ENCODE peak calls at places on chromosomes 16 and 17, in seven cellular contexts. C is GM12891, V is suprapubic skin, D is stomach, Y is GM12878, F is HL-60, L is sigmoid colon. U is an unnamed sample.

GRCh38 chr17:17179371-17179827 is 26.7 kb downstream of the PLD6 start:
- DNase-seq in C (no peak), V (no peak), D (no peak), Y (peak; percentile 30), F (no peak), L (no peak), U (no peak)

GRCh38 chr17:60641810-60642220 is 35.8 kb upstream of the BCAS3 start:
- DNase-seq in C (peak; percentile 24), V (no peak), D (peak; percentile 63), Y (no peak), F (peak; percentile 81), L (peak; percentile 78), U (no peak)

GRCh38 chr16:1979271-1980025 is 1.8 kb downstream of the NOXO1 start:
- DNase-seq in C (no peak), V (no peak), D (peak; percentile 93), Y (no peak), F (no peak), L (no peak), U (no peak)

GRCh38 chr17:5438716-5439445 is at the start of gene C1QBP:
- DNase-seq in C (peak; percentile 88), V (peak; percentile 92), D (peak; percentile 94), Y (peak; percentile 71), F (peak; percentile 80), L (peak; percentile 94), U (peak; percentile 97)

GRCh38 chr17:73292031-73292531 is 19.7 kb downstream of the CDC42EP4 start:
- DNase-seq in C (no peak), V (no peak), D (peak; percentile 68), Y (no peak), F (no peak), L (peak; percentile 87), U (no peak)

GRCh38 chr16:48156790-48157209 is 1.0 kb upstream of the ABCC12 start:
- DNase-seq in C (peak; percentile 56), V (peak; percentile 86), D (peak; percentile 90), Y (no peak), F (peak; percentile 83), L (peak; percentile 82), U (peak; percentile 95)

GRCh38 chr17:34252890-34253525 is 2.1 kb upstream of the CCL2 start:
- DNase-seq in C (no peak), V (no peak), D (no peak), Y (no peak), F (no peak), L (no peak), U (no peak)

GRCh38 chr17:76597156-76598003 is 11.7 kb upstream of the ST6GALNAC2 start:
- DNase-seq in C (no peak), V (no peak), D (no peak), Y (peak; percentile 50), F (peak; percentile 32), L (no peak), U (no peak)

GRCh38 chr17:28228109-28228840 is 90.7 kb upstream of the TMEM97 start:
- DNase-seq in C (no peak), V (peak; percentile 74), D (no peak), Y (no peak), F (peak; percentile 15), L (no peak), U (peak; percentile 28)

GRCh38 chr16:80166082-80166481 is 374.7 kb upstream of the DYNLRB2 start:
- DNase-seq in C (no peak), V (no peak), D (no peak), Y (no peak), F (no peak), L (no peak), U (no peak)

GRCh38 chr16:53904533-53904932 is 200.6 kb downstream of the FTO start:
- DNase-seq in C (no peak), V (no peak), D (no peak), Y (no peak), F (no peak), L (no peak), U (no peak)

GRCh38 chr17:1714488-1714979 is 4.4 kb upstream of the TLCD2 start:
- DNase-seq in C (no peak), V (peak; percentile 99), D (peak; percentile 96), Y (no peak), F (no peak), L (peak; percentile 99), U (peak; percentile 94)

GRCh38 chr16:79554912-79555311 is 45.6 kb downstream of the MAF start:
- DNase-seq in C (no peak), V (no peak), D (no peak), Y (no peak), F (no peak), L (no peak), U (no peak)

GRCh38 chr16:3038896-3039295 is 2.2 kb upstream of the BICDL2 start:
- DNase-seq in C (no peak), V (no peak), D (no peak), Y (no peak), F (no peak), L (no peak), U (no peak)

DNA sequence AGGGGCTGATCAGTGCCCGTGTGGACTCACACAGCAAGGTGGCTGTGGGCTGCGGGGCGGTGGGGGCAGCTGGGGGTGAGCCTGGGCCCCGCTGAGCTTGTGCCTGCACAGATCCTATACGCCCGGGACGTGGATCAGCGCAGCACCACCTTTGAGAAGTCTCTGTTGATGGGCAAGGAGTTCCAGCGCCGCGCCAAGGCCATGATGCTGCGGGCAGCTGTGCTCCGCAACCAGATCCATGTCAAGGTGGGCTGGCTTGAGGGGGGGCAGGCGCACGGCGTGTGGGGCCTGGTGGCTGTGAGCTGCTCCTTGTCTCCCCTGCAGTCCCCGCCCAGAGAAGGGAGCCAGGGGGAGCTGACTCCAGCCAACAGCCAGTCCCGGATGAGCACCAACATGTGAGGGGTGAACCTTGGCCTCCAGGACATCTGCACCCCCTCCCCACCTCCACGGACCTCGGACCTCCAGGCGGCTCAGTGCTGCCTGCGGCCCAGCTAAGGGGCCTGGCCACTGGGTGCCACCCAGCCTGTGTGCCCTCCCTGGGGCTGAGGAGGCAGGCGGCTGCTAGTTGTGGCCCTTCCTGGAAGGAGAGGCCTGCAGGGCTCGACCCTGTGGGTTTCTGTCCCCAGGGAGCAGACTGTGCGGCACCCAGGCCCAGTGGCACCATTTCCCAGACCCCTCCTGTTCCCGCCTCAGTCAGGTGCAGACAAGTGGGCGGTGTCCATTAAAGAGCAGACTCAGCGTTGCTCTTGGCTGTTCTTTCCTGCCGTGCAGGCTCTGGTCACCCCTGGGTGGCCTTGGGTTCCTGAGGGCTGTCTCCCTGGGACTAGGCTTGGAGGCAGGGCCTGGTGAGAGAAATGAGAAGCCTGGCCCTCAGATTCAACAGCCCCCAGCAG is 5.3 kb downstream of the GPS1 start:
- DNase-seq in C (no peak), V (no peak), D (no peak), Y (no peak), F (no peak), L (no peak), U (peak; percentile 76)
- TF ChIP-seq POLR2AphosphoS5 in C (peak; percentile 70), V (no peak), D (no peak), Y (peak; percentile 55), F (peak; percentile 57), L (no peak), U (peak; percentile 30)

DNA sequence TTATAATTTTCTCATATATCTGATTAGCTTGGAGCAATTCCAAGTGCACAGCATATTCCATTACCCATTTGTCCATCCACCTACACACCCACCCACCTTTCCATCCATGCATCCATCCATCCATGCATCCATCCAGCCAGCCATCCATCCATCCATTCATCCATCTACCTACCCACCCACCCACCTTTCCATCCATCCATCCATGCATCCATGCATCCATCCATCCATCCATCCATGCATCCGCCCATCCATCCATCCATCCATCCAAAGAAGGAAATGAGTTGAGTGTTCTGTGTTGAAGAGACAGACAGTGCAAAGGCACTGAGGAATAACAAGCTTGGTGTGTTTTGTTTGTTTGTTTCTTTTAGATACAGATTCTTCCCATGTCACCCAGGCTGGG is 78.7 kb upstream of the FAM20A start:
- DNase-seq in C (no peak), V (no peak), D (no peak), Y (no peak), F (no peak), L (no peak), U (no peak)
- TF ChIP-seq POLR2AphosphoS5 in C (no peak), V (no peak), D (no peak), Y (no peak), F (no peak), L (no peak), U (no peak)

GRCh38 chr16:87406495-87407088 is 14.5 kb downstream of the MAP1LC3B start:
- DNase-seq in C (no peak), V (peak; percentile 68), D (no peak), Y (no peak), F (no peak), L (peak; percentile 58), U (peak; percentile 70)
- TF ChIP-seq POLR2AphosphoS5 in C (no peak), V (no peak), D (no peak), Y (no peak), F (no peak), L (no peak), U (no peak)

DNA sequence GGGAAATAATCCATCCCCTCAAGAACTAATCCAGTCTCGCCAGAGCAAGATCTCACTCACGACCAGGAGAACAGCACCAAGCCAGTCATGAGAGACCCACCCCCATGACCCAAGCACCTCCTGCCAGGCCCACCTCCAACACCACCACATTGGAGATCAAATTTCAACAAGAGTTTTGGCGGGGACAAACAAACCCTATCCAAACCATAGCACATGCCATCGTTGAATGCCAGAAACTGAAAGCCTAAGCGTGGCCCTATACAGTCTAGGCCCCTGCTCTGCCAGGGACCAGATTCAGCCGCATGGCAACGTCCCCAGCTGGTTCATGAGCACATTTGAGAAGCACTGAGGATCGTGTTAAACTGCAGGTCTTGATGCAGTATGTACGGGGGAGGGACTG is 57.3 kb downstream of the AXIN2 start:
- DNase-seq in C (no peak), V (peak; percentile 50), D (no peak), Y (no peak), F (no peak), L (no peak), U (no peak)
- TF ChIP-seq POLR2AphosphoS5 in C (no peak), V (no peak), D (no peak), Y (no peak), F (no peak), L (no peak), U (no peak)

GRCh38 chr16:83742520-83742919 is 65.3 kb upstream of the HSBP1 start:
- DNase-seq in C (no peak), V (peak; percentile 54), D (no peak), Y (no peak), F (no peak), L (no peak), U (no peak)
- TF ChIP-seq POLR2AphosphoS5 in C (no peak), V (no peak), D (no peak), Y (no peak), F (no peak), L (no peak), U (no peak)

GRCh38 chr16:57240872-57241271 is 4.2 kb upstream of the ARL2BP start:
- DNase-seq in C (no peak), V (no peak), D (no peak), Y (no peak), F (peak; percentile 48), L (no peak), U (no peak)
- TF ChIP-seq POLR2AphosphoS5 in C (no peak), V (no peak), D (no peak), Y (no peak), F (no peak), L (no peak), U (no peak)

GRCh38 chr16:23690771-23691482 is 12.2 kb downstream of the PLK1 start:
- DNase-seq in C (no peak), V (no peak), D (no peak), Y (no peak), F (no peak), L (no peak), U (peak; percentile 41)
- TF ChIP-seq POLR2AphosphoS5 in C (no peak), V (no peak), D (no peak), Y (no peak), F (peak; percentile 52), L (no peak), U (no peak)